ENCODE peak calls at places on chromosomes 1 and 21, in four cellular contexts. C, S, L and D are unnamed samples.

GRCh38 chr1:113821916-113822315 is 9.6 kb upstream of the RSBN1 start:
- DNase-seq in C (no peak), L (no peak), S (no peak), D (no peak)

GRCh38 chr1:86538775-86539174 is 8.1 kb upstream of the CLCA4 start:
- DNase-seq in C (no peak), L (no peak), S (no peak), D (no peak)

GRCh38 chr1:159535907-159536306 is at the start of gene OR10J5:
- DNase-seq in S (no peak), L (no peak), C (no peak), D (no peak)

GRCh38 chr21:26041441-26042180 is 129.0 kb downstream of the APP start:
- DNase-seq in S (no peak), L (no peak), C (no peak), D (no peak)

GRCh38 chr1:165580931-165581871 is 37.4 kb downstream of the LRRC52 start:
- DNase-seq in C (no peak), S (no peak), L (no peak), D (no peak)

GRCh38 chr1:29800522-29800956 is 564.2 kb downstream of the PTPRU start:
- DNase-seq in L (no peak), C (no peak), S (no peak), D (no peak)

GRCh38 chr1:211638246-211638645 is 37.2 kb downstream of the NEK2 start:
- DNase-seq in C (no peak), S (no peak), L (no peak), D (no peak)

GRCh38 chr1:205700865-205701401 is 20.6 kb upstream of the SLC45A3 start:
- DNase-seq in C (no peak), L (no peak), S (peak; percentile 48), D (no peak)

GRCh38 chr1:160094806-160095205 is 3.6 kb downstream of the IGSF8 start:
- DNase-seq in S (no peak), L (no peak), C (no peak), D (no peak)

GRCh38 chr1:237134929-237135328 is 92.9 kb downstream of the RYR2 start:
- DNase-seq in L (no peak), S (no peak), C (no peak), D (no peak)

GRCh38 chr21:31416465-31416864 is 72.4 kb upstream of the TIAM1 start:
- DNase-seq in S (no peak), L (no peak), C (no peak), D (no peak)

GRCh38 chr1:47137178-47137577 is at the start of gene CYP4A22:
- DNase-seq in L (no peak), S (no peak), C (no peak), D (no peak)

GRCh38 chr1:202274611-202275010 is 67.1 kb downstream of the UBE2T start:
- DNase-seq in L (no peak), C (no peak), S (peak; percentile 53), D (peak; percentile 45)

GRCh38 chr21:25871566-25871965 is 136.8 kb downstream of the GABPA start:
- DNase-seq in C (no peak), S (peak; percentile 11), L (no peak), D (no peak)

GRCh38 chr1:87644500-87645245 is 316.0 kb downstream of the LMO4 start:
- DNase-seq in L (no peak), C (no peak), S (no peak), D (no peak)

GRCh38 chr1:182616130-182617074 is 12.2 kb upstream of the RGS16 start:
- DNase-seq in S (no peak), C (no peak), L (peak; percentile 93), D (no peak)

GRCh38 chr1:51875291-51875772 is 3.2 kb downstream of the NRDC start:
- DNase-seq in S (peak; percentile 47), C (no peak), L (no peak), D (no peak)

GRCh38 chr1:235644693-235645305 is 4.8 kb downstream of the GNG4 start:
- DNase-seq in C (no peak), L (no peak), S (no peak), D (no peak)

GRCh38 chr1:247373721-247374141 is 42.1 kb upstream of the ZNF496 start:
- DNase-seq in L (no peak), C (no peak), S (peak; percentile 69), D (peak; percentile 6)

GRCh38 chr1:212477014-212477679 is 44.4 kb downstream of the NENF start:
- DNase-seq in L (peak; percentile 65), C (peak; percentile 67), S (peak; percentile 88), D (peak; percentile 70)

GRCh38 chr1:206734499-206735142 is 36.0 kb upstream of the IL19 start:
- DNase-seq in C (no peak), L (no peak), S (peak; percentile 77), D (no peak)

GRCh38 chr1:36440044-36440443 is 10.2 kb downstream of the OSCP1 start:
- DNase-seq in S (no peak), C (no peak), L (no peak), D (no peak)

GRCh38 chr1:156146006-156146748 is 7.2 kb upstream of the SEMA4A start:
- DNase-seq in L (peak; percentile 66), C (no peak), S (peak; percentile 77), D (peak; percentile 86)

GRCh38 chr1:68811806-68812205 is 314.9 kb upstream of the DEPDC1 start:
- DNase-seq in C (no peak), S (no peak), L (no peak), D (no peak)

GRCh38 chr1:71223949-71224348 is 143.1 kb upstream of the ZRANB2 start:
- DNase-seq in S (no peak), C (no peak), L (no peak), D (no peak)

DNA sequence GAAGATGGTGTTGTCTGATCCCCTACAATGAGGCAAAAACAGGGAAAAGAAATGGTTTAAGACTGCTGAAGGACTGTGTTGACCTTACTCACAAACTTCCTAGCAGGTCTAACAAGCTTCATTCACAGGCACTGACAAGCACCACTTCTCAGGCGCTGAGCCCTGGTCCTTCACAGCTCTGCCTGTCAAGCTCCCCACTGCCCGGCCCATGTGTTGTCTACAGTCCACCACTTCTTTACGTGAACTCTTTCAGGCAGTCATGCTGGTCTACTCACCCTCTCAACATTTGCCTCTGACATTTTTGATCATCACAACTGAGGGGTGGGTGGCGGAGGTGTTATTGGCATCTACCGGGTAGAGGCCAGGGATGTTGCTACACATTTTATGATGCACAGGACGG is 40.7 kb upstream of the MYBPHL start:
- DNase-seq in S (no peak), C (no peak), L (no peak), D (no peak)
- TF ChIP-seq HDAC6 in S (no peak), C (no peak), L (no peak), D (no peak)

DNA sequence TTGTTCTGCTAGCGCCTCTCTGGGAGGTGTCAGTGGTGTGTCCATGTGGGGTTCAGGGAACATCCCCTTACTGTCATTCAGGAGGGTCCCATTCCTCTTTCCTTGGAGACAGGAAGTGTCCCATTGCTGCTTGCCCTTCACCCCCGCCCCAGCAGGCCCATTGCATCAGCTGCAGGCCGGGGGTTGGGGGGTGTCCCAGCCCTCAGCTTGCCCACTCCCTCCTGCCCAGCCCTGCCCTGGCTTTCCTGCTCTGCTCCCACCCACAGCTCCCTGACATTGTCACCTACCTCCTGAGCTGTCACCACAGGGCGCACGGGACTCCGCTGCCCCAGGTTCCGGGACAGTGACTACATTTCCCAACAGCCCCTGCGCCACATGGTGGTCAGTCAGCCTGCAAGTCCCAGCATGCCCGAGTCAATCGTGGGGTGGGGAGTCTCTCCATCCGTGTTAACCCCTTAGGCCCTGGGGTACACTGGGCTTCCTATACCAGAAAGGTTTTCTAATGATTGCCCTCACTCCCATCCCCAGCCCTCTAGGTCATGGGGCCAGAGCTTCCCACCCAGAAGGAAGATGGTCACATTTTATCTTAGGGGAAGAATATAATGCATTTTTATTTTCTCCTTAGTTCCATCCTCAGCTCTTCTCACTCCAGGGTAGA is at the start of gene INPP5B:
- DNase-seq in C (peak; percentile 67), L (peak; percentile 60), S (peak; percentile 97), D (peak; percentile 83)
- TF ChIP-seq HDAC6 in C (no peak), L (no peak), S (no peak), D (no peak)

GRCh38 chr1:2179283-2180013 is 15.1 kb downstream of the FAAP20 start:
- DNase-seq in C (no peak), L (no peak), S (peak; percentile 38), D (no peak)
- TF ChIP-seq HDAC6 in C (no peak), L (no peak), S (no peak), D (no peak)

GRCh38 chr21:44615466-44615865 is 3.6 kb downstream of the KRTAP10-8 start:
- DNase-seq in L (no peak), S (no peak), C (no peak), D (no peak)

GRCh38 chr21:44617071-44617501 is 5.2 kb downstream of the KRTAP10-8 start:
- DNase-seq in S (no peak), L (no peak), C (no peak), D (no peak)

GRCh38 chr21:44614961-44615391 is 3.1 kb downstream of the KRTAP10-8 start:
- DNase-seq in L (no peak), C (no peak), S (no peak), D (no peak)

GRCh38 chr21:44616591-44616926 is 4.7 kb downstream of the KRTAP10-8 start:
- DNase-seq in S (no peak), C (no peak), L (no peak), D (no peak)

DNA sequence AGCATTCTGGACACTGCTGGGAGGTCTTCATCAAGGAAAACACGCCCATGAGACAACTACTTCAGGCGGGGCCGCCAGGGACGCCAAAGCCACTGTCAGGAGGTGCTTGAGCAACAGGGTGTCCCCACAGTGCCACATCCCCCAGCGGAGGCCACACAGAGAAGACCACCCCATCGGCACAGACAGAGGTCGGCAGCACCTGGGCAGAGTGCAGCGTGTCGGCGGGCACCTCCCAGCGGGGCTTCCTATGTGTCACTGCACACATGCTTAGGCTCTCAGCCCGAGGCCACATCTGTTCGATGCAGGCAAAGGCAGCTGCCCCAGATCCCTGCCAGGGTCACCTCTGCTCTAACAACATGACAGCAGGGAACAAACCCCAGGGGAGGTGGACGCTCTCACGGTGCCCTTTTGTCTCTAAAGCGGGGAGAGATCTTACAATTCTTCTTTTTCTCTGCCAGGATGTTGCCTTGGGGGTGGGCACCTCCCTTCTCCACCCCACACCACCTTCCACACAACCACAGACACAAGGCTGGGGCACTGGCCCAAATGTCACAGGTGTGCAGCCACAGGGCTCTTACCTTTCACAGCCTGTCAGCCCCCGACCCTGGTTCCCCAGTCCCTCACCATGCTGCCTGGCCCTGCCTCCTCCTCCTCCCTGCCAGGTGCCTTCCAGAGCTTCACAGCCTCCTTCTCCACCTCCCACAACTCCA is 4.2 kb downstream of the KRTAP10-8 start:
- DNase-seq in C (no peak), S (no peak), L (no peak), D (no peak)
- TF ChIP-seq HDAC6 in C (no peak), S (no peak), L (no peak), D (no peak)

GRCh38 chr1:4654764-4655673 is 610 bp downstream of the AJAP1 start:
- DNase-seq in L (no peak), S (no peak), C (no peak), D (no peak)

GRCh38 chr1:4650981-4651380 is 3.4 kb upstream of the AJAP1 start:
- DNase-seq in L (no peak), C (no peak), S (no peak), D (no peak)

GRCh38 chr1:4653796-4654715 is at the start of gene AJAP1:
- DNase-seq in L (no peak), S (no peak), C (no peak), D (no peak)

GRCh38 chr1:4652631-4653327 is 1.6 kb upstream of the AJAP1 start:
- DNase-seq in C (no peak), S (peak; percentile 85), L (no peak), D (peak; percentile 16)

DNA sequence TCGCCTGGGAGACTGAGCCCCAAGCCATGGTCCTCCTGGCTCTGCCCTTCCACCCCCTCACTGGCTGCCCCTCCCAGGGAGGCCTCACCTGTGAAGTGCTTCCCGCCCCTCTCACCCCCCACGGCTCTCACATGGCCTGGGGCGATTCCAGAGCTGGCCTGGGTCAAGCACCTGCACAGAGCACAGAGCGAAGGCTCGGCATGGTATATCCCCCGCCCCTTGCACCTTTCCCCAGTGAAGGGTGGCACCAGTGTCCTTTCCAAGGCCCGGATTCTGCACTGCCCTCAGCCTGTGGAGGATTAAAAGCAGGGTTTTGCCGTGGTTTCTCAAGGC is 1.1 kb upstream of the AJAP1 start:
- DNase-seq in C (no peak), L (no peak), S (no peak), D (no peak)
- TF ChIP-seq HDAC6 in C (no peak), L (no peak), S (no peak), D (no peak)